ENCODE peak calls at places on chromosomes 12 and 14, in seven cellular contexts. W is adrenal gland; R is colonic mucosa; N is sigmoid colon; V is CD4-positive, CD25-positive, alpha-beta regulatory T cell; S is neuronal stem cell; J is CD4-positive, alpha-beta T cell. P is an unnamed sample.

GRCh38 chr14:77516111-77516510 is 17.5 kb upstream of the ISM2 start:
- DNase-seq in W (no peak), R (no peak), N (no peak), V (no peak), S (no peak), J (no peak), P (no peak)

GRCh38 chr14:95759952-95760351 is 46.0 kb upstream of the TCL1A start:
- DNase-seq in W (no peak), R (no peak), N (no peak), V (no peak), S (no peak), J (no peak), P (no peak)

GRCh38 chr14:74391479-74391878 is 34.5 kb downstream of the SYNDIG1L start:
- DNase-seq in W (no peak), R (no peak), N (no peak), V (no peak), S (no peak), J (no peak), P (no peak)

GRCh38 chr12:27618836-27619235 is 77.4 kb upstream of the REP15 start:
- DNase-seq in W (no peak), R (no peak), N (no peak), V (no peak), S (no peak), J (no peak), P (no peak)

GRCh38 chr14:96205059-96205993 is 687 bp downstream of the BDKRB2 start:
- DNase-seq in W (no peak), R (peak; percentile 35), N (no peak), V (no peak), S (no peak), J (no peak), P (peak; percentile 25)

GRCh38 chr14:21191809-21192446 is 36.1 kb upstream of the OR5AU1 start:
- DNase-seq in W (peak; percentile 84), R (peak; percentile 81), N (peak; percentile 74), V (peak; percentile 49), S (peak; percentile 39), J (peak; percentile 46), P (peak; percentile 92)

GRCh38 chr14:67762051-67762450 is 54.3 kb downstream of the ZFYVE26 start:
- DNase-seq in W (no peak), R (no peak), N (no peak), V (no peak), S (no peak), J (no peak), P (no peak)

GRCh38 chr14:102965282-102965681 is 42.8 kb downstream of the AMN start:
- DNase-seq in W (no peak), R (no peak), N (no peak), V (no peak), S (no peak), J (no peak), P (no peak)

GRCh38 chr14:96746101-96746500 is 51.1 kb upstream of the VRK1 start:
- DNase-seq in W (no peak), R (no peak), N (peak; percentile 10), V (no peak), S (no peak), J (no peak), P (no peak)

GRCh38 chr14:77988966-77989365 is 181.2 kb upstream of the NRXN3 start:
- DNase-seq in W (no peak), R (no peak), N (no peak), V (no peak), S (no peak), J (no peak), P (no peak)

GRCh38 chr12:120249875-120250795 is 15.4 kb downstream of the PXN start:
- DNase-seq in W (peak; percentile 69), R (no peak), N (peak; percentile 91), V (peak; percentile 63), S (no peak), J (no peak), P (no peak)

GRCh38 chr14:53093206-53093605 is 59.9 kb downstream of the DDHD1 start:
- DNase-seq in W (no peak), R (no peak), N (no peak), V (no peak), S (no peak), J (no peak), P (no peak)

GRCh38 chr12:78275886-78276285 is 445.2 kb downstream of the NAV3 start:
- DNase-seq in W (no peak), R (no peak), N (no peak), V (no peak), S (no peak), J (no peak), P (no peak)

GRCh38 chr12:78279567-78279966 is 448.9 kb downstream of the NAV3 start:
- DNase-seq in W (no peak), R (no peak), N (no peak), V (no peak), S (no peak), J (no peak), P (no peak)

GRCh38 chr12:78284417-78284816 is 453.7 kb downstream of the NAV3 start:
- DNase-seq in W (no peak), R (no peak), N (no peak), V (no peak), S (no peak), J (no peak), P (no peak)

DNA sequence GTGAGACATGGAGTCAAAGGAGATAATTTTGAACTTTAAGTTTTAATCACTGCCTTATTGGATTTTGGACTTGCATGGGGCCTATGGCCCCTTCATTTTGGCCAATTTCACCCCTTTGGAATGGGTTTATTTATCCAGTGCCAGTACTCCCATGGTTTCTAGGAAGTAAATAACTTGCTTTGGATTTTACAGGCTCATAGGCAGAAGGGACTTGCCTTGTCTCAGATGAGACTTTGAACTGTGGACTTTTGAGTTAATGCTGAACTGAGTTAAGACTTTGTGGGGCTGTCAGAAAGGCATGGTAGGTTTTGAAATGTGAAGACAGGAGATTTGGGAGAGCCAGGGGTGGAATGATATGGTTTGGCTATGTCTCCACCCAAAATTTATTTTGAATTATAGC is 448.0 kb downstream of the NAV3 start:
- DNase-seq in W (no peak), R (no peak), N (no peak), V (no peak), S (no peak), J (no peak), P (no peak)
- H3K27ac ChIP-seq in W (no peak overlapping the region), R (no peak overlapping the region), N (no peak overlapping the region), V (no peak overlapping the region), S (no peak overlapping the region), J (no peak overlapping the region), P (no peak overlapping the region)

DNA sequence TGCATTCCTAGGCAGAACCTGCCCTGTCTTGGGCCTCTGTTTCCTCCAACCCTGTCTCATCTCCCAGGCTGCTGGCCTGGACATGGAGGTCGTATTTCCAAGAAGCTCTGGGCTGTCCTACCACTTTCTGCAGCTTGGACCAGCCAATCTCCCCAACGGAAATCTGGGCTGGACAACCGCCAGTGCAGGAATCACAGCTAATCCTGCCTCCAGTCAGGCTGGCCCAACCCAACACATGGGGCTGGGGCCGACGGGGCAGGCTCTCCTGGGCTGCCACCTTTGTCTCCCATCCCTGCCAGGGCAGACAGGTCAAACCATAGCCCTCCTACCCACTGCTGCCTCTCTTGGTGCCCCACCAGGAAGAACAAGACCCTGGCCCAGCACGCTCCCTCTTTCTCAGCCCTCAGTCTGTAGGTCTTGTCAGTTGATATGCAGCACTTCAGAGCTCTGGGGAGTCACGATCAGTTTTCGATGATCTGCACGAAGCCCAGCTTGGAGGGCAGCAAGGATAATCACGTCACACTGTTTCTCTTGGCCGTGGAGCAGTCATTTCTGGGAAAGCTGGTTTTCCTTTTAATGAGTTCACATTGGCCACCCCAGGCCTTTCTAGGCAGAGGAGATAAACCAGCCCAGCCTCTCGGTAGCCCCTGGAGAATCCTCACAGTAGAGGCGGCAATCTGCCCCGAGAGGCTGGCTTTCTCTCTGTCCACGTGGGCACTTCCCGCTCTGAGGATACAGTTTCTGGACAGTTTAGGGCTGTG is 195.2 kb upstream of the PRMT8 start:
- DNase-seq in W (peak; percentile 38), R (no peak), N (no peak), V (no peak), S (no peak), J (no peak), P (no peak)
- H3K27ac ChIP-seq in W (no peak overlapping the region), R (no peak overlapping the region), N (no peak overlapping the region), V (no peak overlapping the region), S (no peak overlapping the region), J (no peak overlapping the region), P (no peak overlapping the region)

GRCh38 chr14:104284107-104284592 is 145.8 kb downstream of the KIF26A start:
- DNase-seq in W (no peak), R (peak; percentile 39), N (peak; percentile 60), V (no peak), S (no peak), J (no peak), P (no peak)

GRCh38 chr14:104281768-104282301 is 143.4 kb downstream of the KIF26A start:
- DNase-seq in W (peak; percentile 14), R (peak; percentile 66), N (no peak), V (no peak), S (no peak), J (no peak), P (no peak)

GRCh38 chr14:104283197-104284106 is 145.1 kb downstream of the KIF26A start:
- DNase-seq in W (peak; percentile 12), R (peak; percentile 84), N (peak; percentile 65), V (no peak), S (no peak), J (no peak), P (no peak)

GRCh38 chr14:104280902-104281767 is 142.7 kb downstream of the KIF26A start:
- DNase-seq in W (peak; percentile 13), R (no peak), N (no peak), V (no peak), S (no peak), J (no peak), P (no peak)

DNA sequence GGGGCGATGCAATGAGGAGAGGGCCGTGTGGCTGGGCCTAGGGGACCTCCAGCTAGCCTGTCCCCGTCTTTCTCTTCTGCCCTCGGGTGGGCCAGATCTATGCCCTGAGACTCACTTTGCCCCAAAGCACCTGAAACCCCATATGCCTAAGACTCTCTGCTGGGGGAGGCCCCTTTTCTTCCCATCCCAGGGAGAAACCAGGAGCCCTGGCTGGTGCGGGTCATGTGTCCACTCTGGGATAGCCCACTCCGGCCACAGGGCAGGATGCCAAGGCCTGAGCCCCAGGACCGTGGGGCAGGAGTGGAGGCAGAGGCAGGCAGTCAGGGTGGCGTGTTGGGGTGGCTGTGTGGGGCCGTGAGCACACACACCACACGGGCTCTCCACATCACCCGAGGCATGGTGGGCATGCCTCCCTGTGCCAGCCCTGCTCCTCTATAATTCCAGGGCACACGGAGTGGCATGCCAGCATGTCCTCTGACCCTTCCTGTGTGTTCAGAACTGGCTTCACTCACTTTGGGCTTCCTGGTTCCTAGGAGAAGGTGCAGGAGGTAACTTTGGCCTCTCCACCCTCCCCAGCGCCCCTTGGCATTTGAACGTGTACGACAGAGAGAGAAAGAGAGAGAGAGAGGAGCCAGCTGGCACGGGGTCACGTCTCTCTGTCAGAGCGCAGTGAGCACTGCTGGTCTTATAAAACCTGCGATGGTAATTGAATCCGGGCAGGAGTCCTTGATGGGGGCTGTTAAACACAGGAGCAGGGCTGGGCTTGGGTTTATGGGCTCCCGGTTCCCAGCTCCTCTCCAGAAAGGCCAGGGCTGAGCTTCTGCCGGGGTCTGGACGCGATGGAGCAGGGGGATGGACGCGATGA is 144.2 kb downstream of the KIF26A start:
- DNase-seq in W (peak; percentile 66), R (peak; percentile 81), N (peak; percentile 78), V (no peak), S (no peak), J (no peak), P (no peak)
- H3K27ac ChIP-seq in W (no peak overlapping the region), R (peak overlapping the region; percentile 78), N (peak overlapping the region; percentile 67), V (no peak overlapping the region), S (no peak overlapping the region), J (no peak overlapping the region), P (no peak overlapping the region)

GRCh38 chr12:5489760-5490432 is 58.0 kb downstream of the NTF3 start:
- DNase-seq in W (no peak), R (no peak), N (no peak), V (no peak), S (no peak), J (no peak), P (no peak)
- H3K27ac ChIP-seq in W (no peak overlapping the region), R (no peak overlapping the region), N (no peak overlapping the region), V (no peak overlapping the region), S (no peak overlapping the region), J (no peak overlapping the region), P (no peak overlapping the region)